ENCODE peak calls at places on chromosomes 12 and 14, in eight cellular contexts. G is heart left ventricle, F is HEK293T, R is H4, M is NCI-H1105 treated with DMSO at 0.1 percent for 48 hours, I is AG10803, A is ACHN, Y is Right ventricle myocardium superior. U is an unnamed sample.

GRCh38 chr12:118034429-118035193 is 18.1 kb downstream of the RFC5 start:
- DNase-seq in I (peak; percentile 80), F (no peak), R (peak; percentile 44), M (peak; percentile 46), G (no peak), Y (no peak), A (peak; percentile 83), U (no peak)

GRCh38 chr12:91171475-91171874 is 11.1 kb downstream of the DCN start:
- DNase-seq in M (no peak), R (no peak), A (no peak), F (no peak), G (peak; percentile 19), Y (peak; percentile 37), I (no peak), U (no peak)

GRCh38 chr14:75426332-75427125 is 1.3 kb upstream of the JDP2 start:
- DNase-seq in A (no peak), F (no peak), G (no peak), R (no peak), M (no peak), I (no peak), Y (no peak), U (no peak)

GRCh38 chr14:104680806-104681688 is 8.4 kb upstream of the INF2 start:
- DNase-seq in G (peak; percentile 46), F (no peak), I (peak; percentile 75), A (peak; percentile 76), M (no peak), Y (peak; percentile 53), R (peak; percentile 82), U (no peak)

GRCh38 chr12:30979371-30980259 is 53.1 kb downstream of the TSPAN11 start:
- DNase-seq in F (no peak), M (no peak), I (peak; percentile 36), Y (no peak), G (no peak), A (no peak), R (no peak), U (no peak)

GRCh38 chr12:129681830-129682229 is 222.0 kb downstream of the TMEM132D start:
- DNase-seq in R (no peak), Y (no peak), I (no peak), M (no peak), A (no peak), F (no peak), G (no peak), U (no peak)

GRCh38 chr12:18387706-18388105 is 126.4 kb downstream of the PIK3C2G start:
- DNase-seq in F (no peak), M (no peak), R (no peak), G (no peak), Y (no peak), I (no peak), A (no peak), U (no peak)

GRCh38 chr12:130639759-130640158 is 76.3 kb downstream of the RIMBP2 start:
- DNase-seq in R (no peak), Y (no peak), G (no peak), M (no peak), F (no peak), I (no peak), A (no peak), U (no peak)

GRCh38 chr12:63085120-63085519 is 65.9 kb downstream of the AVPR1A start:
- DNase-seq in Y (no peak), F (no peak), G (no peak), R (no peak), I (no peak), M (no peak), A (no peak), U (no peak)

GRCh38 chr14:91315844-91316267 is 71.4 kb upstream of the GPR68 start:
- DNase-seq in A (no peak), I (no peak), Y (no peak), F (no peak), G (no peak), R (no peak), M (no peak), U (no peak)

GRCh38 chr12:87836190-87836589 is 193.0 kb downstream of the C12orf50 start:
- DNase-seq in R (no peak), G (no peak), I (no peak), M (no peak), F (no peak), Y (no peak), A (no peak), U (no peak)

GRCh38 chr12:49553512-49554088 is 14.3 kb downstream of the MCRS1 start:
- DNase-seq in Y (no peak), F (peak; percentile 54), I (no peak), M (peak; percentile 70), A (peak; percentile 77), R (no peak), G (no peak), U (no peak)

GRCh38 chr14:92880851-92881250 is 42.1 kb upstream of the CHGA start:
- DNase-seq in F (no peak), R (no peak), I (peak; percentile 23), G (no peak), M (no peak), Y (no peak), A (no peak), U (no peak)

GRCh38 chr14:100664841-100665425 is 61.8 kb upstream of the DLK1 start:
- DNase-seq in G (no peak), R (no peak), Y (peak; percentile 70), M (no peak), I (peak; percentile 82), F (no peak), A (no peak), U (no peak)

GRCh38 chr14:89617142-89617460 is 200.1 kb upstream of the FOXN3 start:
- DNase-seq in F (no peak), M (no peak), I (no peak), Y (no peak), A (no peak), R (no peak), G (no peak), U (no peak)

GRCh38 chr14:104326848-104327247 is 188.5 kb downstream of the KIF26A start:
- DNase-seq in A (no peak), G (no peak), F (no peak), R (no peak), Y (peak; percentile 27), M (no peak), I (no peak), U (no peak)

GRCh38 chr12:58395470-58395869 is 454.1 kb downstream of the ATP23 start:
- DNase-seq in Y (no peak), G (no peak), F (no peak), A (peak; percentile 58), M (no peak), I (peak; percentile 19), R (no peak), U (no peak)

GRCh38 chr14:74951443-74952194 is 3.8 kb downstream of the PGF start:
- DNase-seq in A (no peak), G (peak; percentile 39), R (no peak), M (no peak), F (no peak), Y (no peak), I (no peak), U (no peak)

GRCh38 chr12:89544027-89544426 is 18.2 kb upstream of the POC1B start:
- DNase-seq in A (no peak), R (no peak), M (no peak), Y (no peak), G (no peak), F (no peak), I (no peak), U (no peak)

GRCh38 chr12:122167328-122167925 is 6.6 kb downstream of the IL31 start:
- DNase-seq in M (no peak), A (no peak), G (no peak), F (no peak), Y (no peak), I (no peak), R (no peak), U (no peak)

GRCh38 chr12:34296143-34297041 is 274.1 kb downstream of the ALG10 start:
- DNase-seq in I (no peak), F (no peak), R (no peak), G (no peak), M (no peak), Y (peak; percentile 23), A (no peak), U (no peak)

GRCh38 chr12:65501093-65501621 is 222.7 kb downstream of the MSRB3 start:
- DNase-seq in G (peak; percentile 65), F (no peak), I (no peak), R (no peak), Y (peak; percentile 80), A (no peak), M (no peak), U (peak; percentile 65)

GRCh38 chr14:36773558-36773957 is 111.9 kb downstream of the PAX9 start:
- DNase-seq in R (no peak), M (no peak), F (no peak), A (peak; percentile 8), Y (no peak), G (no peak), I (peak; percentile 38), U (no peak)

GRCh38 chr14:24282736-24283135 is 11.3 kb upstream of the RABGGTA start:
- DNase-seq in G (no peak), M (no peak), A (no peak), I (no peak), Y (no peak), F (no peak), R (no peak), U (no peak)

GRCh38 chr12:807041-807717 is 54.8 kb downstream of the WNK1 start:
- DNase-seq in G (no peak), R (no peak), M (no peak), I (no peak), F (no peak), Y (no peak), A (no peak), U (no peak)

GRCh38 chr14:34569750-34570149 is 30.2 kb upstream of the EAPP start:
- DNase-seq in I (peak; percentile 44), R (no peak), G (no peak), Y (no peak), F (no peak), M (no peak), A (no peak), U (no peak)